ENCODE peak calls at places on chromosomes 12 and 14, in nine cellular contexts. U, A, R, Q, S, V, C, Z and W are unnamed samples.

GRCh38 chr14:105168979-105169507 is 467 bp upstream of the JAG2 start:
- DNase-seq in Q (no peak), C (peak), R (no peak), Z (no peak), A (no peak), S (peak), U (no peak), V (no peak), W (no peak)

GRCh38 chr12:76012656-76013055 is 18.9 kb downstream of the PHLDA1 start:
- DNase-seq in Z (no peak), C (no peak), S (no peak), V (no peak), A (no peak), R (no peak), Q (no peak), U (no peak), W (no peak)

GRCh38 chr14:79496701-79497100 is 714.6 kb downstream of the DIO2 start:
- DNase-seq in C (no peak), Z (no peak), A (no peak), R (no peak), U (no peak), V (no peak), S (no peak), Q (peak), W (no peak)

GRCh38 chr12:89880695-89881350 is 172.2 kb upstream of the ATP2B1 start:
- DNase-seq in Z (no peak), Q (no peak), V (no peak), U (no peak), R (peak), C (no peak), A (peak), S (peak), W (no peak)

GRCh38 chr12:79782197-79782890 is 91.6 kb upstream of the PAWR start:
- DNase-seq in Q (no peak), V (no peak), A (no peak), U (peak), S (no peak), C (peak), R (no peak), Z (no peak), W (no peak)

GRCh38 chr12:119202121-119202527 is 23.4 kb downstream of the HSPB8 start:
- DNase-seq in R (no peak), C (no peak), V (peak), A (no peak), Q (no peak), S (no peak), Z (no peak), U (no peak), W (no peak)

GRCh38 chr14:69046468-69046867 is 67.4 kb upstream of the ACTN1 start:
- DNase-seq in S (no peak), A (no peak), V (no peak), Q (no peak), U (peak), C (no peak), Z (no peak), R (no peak), W (no peak)

GRCh38 chr12:113185180-113186032 is at the start of the genes DDX54 and RITA1:
- DNase-seq in S (peak), Q (peak), A (peak), Z (peak), V (peak), U (peak), C (peak), R (peak), W (peak)

GRCh38 chr14:72478397-72479025 is 415.4 kb downstream of the DPF3 start:
- DNase-seq in U (no peak), R (no peak), S (no peak), C (no peak), Z (no peak), Q (no peak), V (no peak), A (no peak), W (no peak)

GRCh38 chr12:56084958-56085543 is 5.1 kb downstream of the ERBB3 start:
- DNase-seq in S (no peak), Q (peak), U (no peak), A (peak), V (no peak), R (no peak), C (peak), Z (no peak), W (no peak)

GRCh38 chr12:77816196-77816595 is 14.5 kb upstream of the NAV3 start:
- DNase-seq in Z (no peak), R (no peak), Q (no peak), V (no peak), C (no peak), U (no peak), S (no peak), A (no peak), W (no peak)

GRCh38 chr14:34665785-34666425 is 36.0 kb upstream of the SNX6 start:
- DNase-seq in S (no peak), V (no peak), C (peak), Q (peak), A (peak), R (no peak), Z (no peak), U (peak), W (no peak)

GRCh38 chr14:64544607-64545312 is 4.2 kb downstream of the HSPA2 start:
- DNase-seq in C (no peak), A (no peak), S (no peak), V (no peak), Z (no peak), U (no peak), R (no peak), Q (no peak), W (no peak)

GRCh38 chr14:104591506-104592291 is 12.1 kb downstream of the C14orf180 start:
- DNase-seq in Z (no peak), R (no peak), A (no peak), U (no peak), V (no peak), S (no peak), Q (no peak), C (no peak), W (no peak)

GRCh38 chr14:100065942-100066574 is 836 bp downstream of the EVL start:
- DNase-seq in R (peak), V (no peak), Q (no peak), U (no peak), Z (no peak), S (no peak), A (peak), C (no peak), W (no peak)

GRCh38 chr12:12726543-12727093 is 9.4 kb downstream of the CDKN1B start:
- DNase-seq in C (no peak), R (no peak), Z (no peak), V (no peak), U (peak), A (no peak), S (no peak), Q (peak), W (no peak)

GRCh38 chr14:73714656-73715081 is 485 bp upstream of the PNMA1 start:
- DNase-seq in C (no peak), A (no peak), V (peak), Q (peak), Z (no peak), S (no peak), R (no peak), U (no peak), W (no peak)

GRCh38 chr12:51449569-51450246 is 25.1 kb downstream of the SLC4A8 start:
- DNase-seq in Q (peak), A (no peak), U (peak), R (no peak), C (no peak), V (no peak), Z (no peak), S (no peak), W (no peak)

GRCh38 chr12:108685469-108686247 is 45.7 kb downstream of the CORO1C start:
- DNase-seq in Q (no peak), S (no peak), U (peak), Z (no peak), A (no peak), R (no peak), C (no peak), V (no peak), W (no peak)

GRCh38 chr12:107169200-107169599 is 75.9 kb upstream of the CRY1 start:
- DNase-seq in U (no peak), C (no peak), A (no peak), Z (no peak), R (no peak), Q (no peak), S (no peak), V (no peak), W (no peak)

GRCh38 chr12:42935090-42935489 is 345.5 kb upstream of the PRICKLE1 start:
- DNase-seq in C (no peak), Z (no peak), R (no peak), Q (no peak), U (no peak), S (no peak), A (no peak), V (no peak), W (no peak)

GRCh38 chr14:101191882-101192660 is 288.5 kb upstream of the RTL1 start:
- DNase-seq in C (no peak), V (no peak), R (no peak), S (no peak), Q (no peak), A (peak), U (no peak), Z (no peak), W (no peak)

GRCh38 chr12:82625523-82625922 is 61.2 kb upstream of the TMTC2 start:
- DNase-seq in C (peak), A (no peak), V (peak), S (no peak), R (no peak), Z (no peak), Q (no peak), U (no peak), W (peak)

GRCh38 chr14:96415559-96415958 is 23.6 kb downstream of the AK7 start:
- DNase-seq in R (no peak), V (no peak), S (no peak), C (no peak), Q (no peak), A (no peak), U (no peak), Z (no peak), W (no peak)

GRCh38 chr12:16076553-16076952 is 165.4 kb downstream of the DERA start:
- DNase-seq in Z (no peak), V (peak), C (peak), S (no peak), U (peak), A (no peak), R (no peak), Q (peak), W (no peak)

GRCh38 chr12:130526813-130527212 is 189.1 kb downstream of the PIWIL1 start:
- DNase-seq in A (no peak), Q (peak), U (no peak), R (no peak), V (no peak), C (no peak), S (no peak), Z (peak), W (no peak)

GRCh38 chr14:103255555-103255954 is 78.5 kb upstream of the EIF5 start:
- DNase-seq in Q (no peak), Z (no peak), V (no peak), R (no peak), S (no peak), C (no peak), U (no peak), A (no peak), W (no peak)

GRCh38 chr14:94689218-94689984 is 77.2 kb downstream of the SERPINA3 start:
- DNase-seq in Q (peak), R (peak), C (peak), U (peak), V (peak), S (peak), A (peak), Z (peak), W (no peak)

GRCh38 chr14:23008836-23009235 is 1.1 kb downstream of the C14orf93 start:
- DNase-seq in Z (no peak), Q (peak), R (no peak), A (no peak), V (peak), U (no peak), C (no peak), S (no peak), W (no peak)

GRCh38 chr14:49992901-49993335 is 100.0 kb downstream of the ARF6 start:
- DNase-seq in C (peak), S (no peak), Q (peak), Z (no peak), R (no peak), A (no peak), U (peak), V (no peak), W (no peak)

GRCh38 chr14:32697704-32698103 is 241.0 kb upstream of the NPAS3 start:
- DNase-seq in A (no peak), U (peak), V (no peak), S (no peak), C (no peak), Q (peak), R (no peak), Z (no peak), W (no peak)

GRCh38 chr12:67415473-67415872 is 146.3 kb downstream of the CAND1 start:
- DNase-seq in C (peak), S (no peak), Q (peak), R (no peak), V (peak), U (peak), Z (no peak), A (no peak), W (no peak)

GRCh38 chr12:79737875-79738718 is 47.3 kb upstream of the PAWR start:
- DNase-seq in R (no peak), V (peak), C (peak), Q (peak), Z (no peak), S (peak), U (peak), A (peak), W (no peak)

GRCh38 chr12:27550653-27550975 is 26.6 kb downstream of the PPFIBP1 start:
- DNase-seq in V (no peak), S (no peak), R (no peak), U (no peak), Q (no peak), C (no peak), A (no peak), Z (no peak), W (no peak)

GRCh38 chr12:22986997-22987396 is 362.0 kb downstream of the ETNK1 start:
- DNase-seq in R (no peak), Q (no peak), V (peak), U (no peak), A (no peak), C (no peak), S (no peak), Z (no peak), W (no peak)

GRCh38 chr12:54598966-54599365 is 10.5 kb upstream of the PPP1R1A start:
- DNase-seq in Z (no peak), A (no peak), R (no peak), Q (no peak), S (no peak), V (no peak), C (no peak), U (no peak), W (no peak)